ENCODE peak calls at places on chromosomes 3 and 15, in eight cellular contexts. M, T, Y, P, D, S, Z and R are unnamed samples.

GRCh38 chr3:120568624-120569023 is 27.5 kb upstream of the NDUFB4 start:
- DNase-seq in M (no peak), T (no peak), Y (peak; percentile 62), P (peak; percentile 27), D (no peak), S (no peak), Z (no peak), R (no peak)

GRCh38 chr15:33584797-33585196 is 274.0 kb downstream of the RYR3 start:
- DNase-seq in M (no peak), T (peak; percentile 41), Y (peak; percentile 86), P (peak; percentile 58), D (no peak), S (no peak), Z (peak; percentile 18), R (no peak)

GRCh38 chr3:144458283-144458682 is 486.7 kb downstream of the DIPK2A start:
- DNase-seq in M (no peak), T (no peak), Y (no peak), P (no peak), D (no peak), S (no peak), Z (no peak), R (no peak)

GRCh38 chr3:48614044-48614443 is 4.6 kb upstream of the UQCRC1 start:
- DNase-seq in M (no peak), T (no peak), Y (peak; percentile 35), P (peak; percentile 87), D (peak; percentile 51), S (no peak), Z (no peak), R (no peak)

GRCh38 chr3:43747641-43748040 is 56.9 kb downstream of the ABHD5 start:
- DNase-seq in M (no peak), T (no peak), Y (peak; percentile 47), P (peak; percentile 20), D (no peak), S (no peak), Z (no peak), R (no peak)

GRCh38 chr3:119543147-119543546 is 16.3 kb downstream of the CD80 start:
- DNase-seq in M (no peak), T (no peak), Y (no peak), P (no peak), D (no peak), S (no peak), Z (no peak), R (no peak)

GRCh38 chr3:38311941-38312340 is 29.8 kb downstream of the SLC22A14 start:
- DNase-seq in M (no peak), T (no peak), Y (no peak), P (no peak), D (no peak), S (no peak), Z (no peak), R (no peak)

GRCh38 chr15:74337146-74337545 is 30.3 kb downstream of the CYP11A1 start:
- DNase-seq in M (no peak), T (no peak), Y (no peak), P (no peak), D (no peak), S (no peak), Z (no peak), R (peak; percentile 54)

GRCh38 chr15:38041576-38041975 is 107.1 kb downstream of the TMCO5A start:
- DNase-seq in M (no peak), T (no peak), Y (peak; percentile 66), P (peak; percentile 68), D (peak; percentile 55), S (no peak), Z (no peak), R (no peak)

GRCh38 chr3:129522953-129523352 is 5.5 kb upstream of the RHO start:
- DNase-seq in M (no peak), T (no peak), Y (no peak), P (no peak), D (no peak), S (no peak), Z (no peak), R (no peak)

GRCh38 chr3:120988994-120989393 is 81.0 kb downstream of the STXBP5L start:
- DNase-seq in M (no peak), T (no peak), Y (no peak), P (no peak), D (no peak), S (no peak), Z (no peak), R (no peak)

GRCh38 chr15:76840830-76841460 is 64.2 kb downstream of the SCAPER start:
- DNase-seq in M (no peak), T (peak; percentile 48), Y (peak; percentile 32), P (peak; percentile 56), D (peak; percentile 14), S (no peak), Z (peak; percentile 52), R (no peak)

GRCh38 chr3:61574854-61575253 is 13.5 kb downstream of the PTPRG start:
- DNase-seq in M (no peak), T (no peak), Y (peak; percentile 99), P (peak; percentile 90), D (peak; percentile 98), S (no peak), Z (no peak), R (no peak)

GRCh38 chr15:27220199-27220598 is 249.2 kb downstream of the GABRG3 start:
- DNase-seq in M (no peak), T (no peak), Y (no peak), P (no peak), D (no peak), S (no peak), Z (no peak), R (no peak)

GRCh38 chr3:99952306-99952705 is 134.6 kb downstream of the CMSS1 start:
- DNase-seq in M (no peak), T (no peak), Y (peak; percentile 92), P (peak; percentile 75), D (no peak), S (no peak), Z (peak; percentile 87), R (no peak)

GRCh38 chr3:126154391-126155279 is 25.8 kb downstream of the ALDH1L1 start:
- DNase-seq in M (no peak), T (no peak), Y (no peak), P (no peak), D (no peak), S (no peak), Z (no peak), R (peak; percentile 57)

GRCh38 chr3:126685041-126685440 is 19.0 kb upstream of the CHCHD6 start:
- DNase-seq in M (no peak), T (no peak), Y (peak; percentile 59), P (peak; percentile 63), D (no peak), S (no peak), Z (peak; percentile 48), R (no peak)

GRCh38 chr3:86929046-86929445 is 61.9 kb downstream of the VGLL3 start:
- DNase-seq in M (no peak), T (peak; percentile 4), Y (peak; percentile 70), P (no peak), D (no peak), S (no peak), Z (peak; percentile 81), R (no peak)

GRCh38 chr3:71585126-71585525 is 1.6 kb upstream of the FOXP1 start:
- DNase-seq in M (no peak), T (peak; percentile 11), Y (peak; percentile 22), P (no peak), D (no peak), S (no peak), Z (no peak), R (no peak)

GRCh38 chr15:80418892-80419537 is 14.8 kb downstream of the ARNT2 start:
- DNase-seq in M (no peak), T (peak; percentile 73), Y (peak; percentile 53), P (peak; percentile 68), D (no peak), S (no peak), Z (peak; percentile 48), R (no peak)

GRCh38 chr3:81716870-81717509 is 44.5 kb downstream of the GBE1 start:
- DNase-seq in M (no peak), T (peak; percentile 73), Y (peak; percentile 79), P (peak; percentile 48), D (no peak), S (peak; percentile 69), Z (peak; percentile 24), R (no peak)

GRCh38 chr3:186571644-186572013 is 1.1 kb downstream of the DNAJB11 start:
- DNase-seq in M (no peak), T (no peak), Y (no peak), P (no peak), D (no peak), S (no peak), Z (no peak), R (no peak)
- H3K4me3 ChIP-seq in M (no peak overlapping the region), T (peak overlapping the region; percentile 85), Y (peak overlapping the region; percentile 88), P (peak overlapping the region; percentile 90), D (peak overlapping the region; percentile 95), S (peak overlapping the region; percentile 81), Z (peak overlapping the region; percentile 81), R (peak overlapping the region; percentile 97)

GRCh38 chr3:158727499-158728377 is 4.5 kb downstream of the RARRES1 start:
- DNase-seq in M (no peak), T (peak; percentile 79), Y (peak; percentile 75), P (peak; percentile 75), D (no peak), S (no peak), Z (peak; percentile 68), R (no peak)
- H3K4me3 ChIP-seq in M (no peak overlapping the region), T (peak overlapping the region; percentile 23), Y (peak overlapping the region; percentile 11), P (no peak overlapping the region), D (no peak overlapping the region), S (peak overlapping the region; percentile 16), Z (no peak overlapping the region), R (no peak overlapping the region)

GRCh38 chr3:189513281-189514151 is 117.7 kb upstream of the TP63 start:
- DNase-seq in M (no peak), T (peak; percentile 76), Y (no peak), P (no peak), D (no peak), S (no peak), Z (no peak), R (peak; percentile 68)
- H3K4me3 ChIP-seq in M (no peak overlapping the region), T (no peak overlapping the region), Y (no peak overlapping the region), P (no peak overlapping the region), D (no peak overlapping the region), S (no peak overlapping the region), Z (no peak overlapping the region), R (no peak overlapping the region)

GRCh38 chr3:32850226-32850625 is 32.4 kb downstream of the TRIM71 start:
- DNase-seq in M (no peak), T (no peak), Y (no peak), P (no peak), D (no peak), S (no peak), Z (no peak), R (no peak)

GRCh38 chr3:32847520-32847919 is 29.7 kb downstream of the TRIM71 start:
- DNase-seq in M (no peak), T (no peak), Y (no peak), P (no peak), D (no peak), S (peak; percentile 39), Z (no peak), R (no peak)

GRCh38 chr3:32844914-32845313 is 27.1 kb downstream of the TRIM71 start:
- DNase-seq in M (no peak), T (no peak), Y (no peak), P (no peak), D (no peak), S (no peak), Z (no peak), R (no peak)

GRCh38 chr3:32850636-32851035 is 32.8 kb downstream of the TRIM71 start:
- DNase-seq in M (no peak), T (no peak), Y (no peak), P (no peak), D (no peak), S (no peak), Z (no peak), R (no peak)

DNA sequence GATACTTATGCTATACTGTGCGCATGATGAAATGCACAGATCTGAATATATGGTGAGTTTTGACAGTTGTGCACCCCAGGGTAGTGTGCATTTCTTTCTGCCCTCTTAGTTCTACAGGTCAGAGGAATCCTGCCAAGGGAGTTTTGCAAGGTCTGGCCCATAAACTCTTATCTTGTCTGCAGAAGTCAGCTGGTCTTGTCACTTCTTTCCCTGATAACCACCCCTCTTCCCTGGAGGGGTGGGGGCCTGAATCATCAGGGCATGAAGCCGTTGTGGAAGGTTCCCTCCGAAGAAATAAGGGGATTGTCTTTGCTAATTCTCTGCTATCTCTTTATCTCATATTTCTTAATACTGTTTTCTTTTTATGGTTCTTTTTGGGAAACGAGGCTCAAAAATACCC is 30.4 kb downstream of the TRIM71 start:
- DNase-seq in M (no peak), T (no peak), Y (no peak), P (no peak), D (no peak), S (no peak), Z (no peak), R (no peak)
- H3K4me3 ChIP-seq in M (no peak overlapping the region), T (no peak overlapping the region), Y (no peak overlapping the region), P (no peak overlapping the region), D (no peak overlapping the region), S (no peak overlapping the region), Z (no peak overlapping the region), R (no peak overlapping the region)